ENCODE peak calls at places on chromosomes 4 and X, in six cellular contexts. U is PC-3; T is CD8-positive, alpha-beta T cell; S is tibial nerve; O is CD8-positive, alpha-beta memory T cell; I is heart right ventricle. H is an unnamed sample.

GRCh38 chr4:143711543-143712159 is 11.2 kb upstream of the FREM3 start:
- DNase-seq in U (no peak), T (no peak), S (no peak), O (no peak), I (no peak), H (no peak)

GRCh38 chrX:10189317-10190268 is 32.8 kb downstream of the CLCN4 start:
- DNase-seq in U (peak; percentile 86), T (peak; percentile 83), S (peak; percentile 81), O (peak; percentile 75), I (peak; percentile 52), H (peak; percentile 45)

GRCh38 chr4:11366859-11367258 is 61.8 kb downstream of the HS3ST1 start:
- DNase-seq in U (no peak), T (no peak), S (no peak), O (no peak), I (no peak), H (no peak)

GRCh38 chrX:120768681-120769080 is 107.0 kb downstream of the CT47B1 start:
- DNase-seq in U (peak; percentile 80), T (no peak), S (no peak), O (no peak), I (no peak), H (no peak)

GRCh38 chr4:63528592-63528991 is 880.7 kb downstream of the TECRL start:
- DNase-seq in U (peak; percentile 48), T (no peak), S (no peak), O (no peak), I (no peak), H (no peak)

GRCh38 chr4:166312166-166312565 is 439.1 kb downstream of the TLL1 start:
- DNase-seq in U (no peak), T (no peak), S (no peak), O (no peak), I (no peak), H (no peak)

GRCh38 chr4:53783208-53783859 is 192.0 kb upstream of the LNX1 start:
- DNase-seq in U (no peak), T (no peak), S (no peak), O (no peak), I (no peak), H (no peak)

GRCh38 chrX:71542411-71542810 is 9.5 kb downstream of the OGT start:
- DNase-seq in U (peak; percentile 68), T (no peak), S (no peak), O (no peak), I (no peak), H (no peak)

GRCh38 chr4:89296399-89296798 is 11.2 kb downstream of the GPRIN3 start:
- DNase-seq in U (no peak), T (no peak), S (no peak), O (no peak), I (no peak), H (no peak)

GRCh38 chr4:185101354-185101890 is 41.6 kb upstream of the SLC25A4 start:
- DNase-seq in U (no peak), T (no peak), S (no peak), O (no peak), I (no peak), H (no peak)

GRCh38 chr4:78477276-78477675 is 74.3 kb upstream of the ANXA3 start:
- DNase-seq in U (peak; percentile 27), T (no peak), S (no peak), O (no peak), I (no peak), H (no peak)

GRCh38 chr4:111678466-111678865 is 466.8 kb upstream of the FAM241A start:
- DNase-seq in U (no peak), T (no peak), S (no peak), O (no peak), I (no peak), H (no peak)

GRCh38 chrX:153926863-153927685 is 1.0 kb upstream of the ARHGAP4 start:
- DNase-seq in U (peak; percentile 31), T (peak; percentile 74), S (peak; percentile 12), O (peak; percentile 88), I (peak; percentile 46), H (no peak)

GRCh38 chr4:153523941-153524386 is 57.8 kb downstream of the TMEM131L start:
- DNase-seq in U (no peak), T (no peak), S (no peak), O (no peak), I (no peak), H (no peak)

GRCh38 chr4:147799986-147800555 is 68.2 kb downstream of the ARHGAP10 start:
- DNase-seq in U (no peak), T (peak; percentile 59), S (no peak), O (peak; percentile 75), I (no peak), H (no peak)

GRCh38 chrX:153521034-153521433 is 3.6 kb downstream of the ATP2B3 start:
- DNase-seq in U (no peak), T (no peak), S (no peak), O (no peak), I (no peak), H (no peak)

GRCh38 chrX:48713847-48714246 is 17.3 kb downstream of the SUV39H1 start:
- DNase-seq in U (no peak), T (no peak), S (no peak), O (no peak), I (no peak), H (no peak)

GRCh38 chrX:48711929-48712505 is 15.5 kb downstream of the SUV39H1 start:
- DNase-seq in U (no peak), T (no peak), S (no peak), O (no peak), I (no peak), H (no peak)

GRCh38 chrX:48714573-48714972 is 18.0 kb downstream of the SUV39H1 start:
- DNase-seq in U (peak; percentile 4), T (no peak), S (no peak), O (no peak), I (no peak), H (no peak)

GRCh38 chrX:48715876-48716502 is 19.5 kb downstream of the SUV39H1 start:
- DNase-seq in U (peak; percentile 32), T (no peak), S (no peak), O (no peak), I (no peak), H (no peak)

DNA sequence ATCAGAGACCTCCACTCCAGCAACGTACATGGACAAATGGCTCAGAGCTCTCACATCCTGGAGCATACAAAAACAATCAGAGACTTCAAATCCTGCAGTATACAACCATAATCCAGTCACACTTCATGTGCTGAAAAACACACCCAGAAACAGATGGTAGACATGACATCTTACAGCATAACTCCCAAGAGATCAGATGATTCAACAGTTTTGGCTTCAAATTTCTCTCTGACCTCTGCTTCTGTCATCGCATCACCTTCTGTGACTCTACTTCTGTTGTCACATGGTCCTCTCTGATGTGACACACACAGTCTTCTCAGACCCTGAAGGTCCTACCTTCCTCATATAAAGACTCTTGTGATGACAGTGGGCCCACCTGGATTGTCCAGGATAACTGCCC is 18.5 kb downstream of the SUV39H1 start:
- DNase-seq in U (peak; percentile 31), T (no peak), S (no peak), O (no peak), I (no peak), H (no peak)
- H3K9me3 ChIP-seq in U (no peaks in the 10 kb centered on the region), T (no peaks in the 10 kb centered on the region), S (no peaks in the 10 kb centered on the region), O (no peaks in the 10 kb centered on the region), I (no peaks in the 10 kb centered on the region), H (no peaks in the 10 kb centered on the region)

GRCh38 chr4:129059028-129059427 is 34.3 kb downstream of the SCLT1 start:
- DNase-seq in U (no peak), T (no peak), S (no peak), O (no peak), I (no peak), H (no peak)
- H3K9me3 ChIP-seq in U (peaks cover 9% of the 10 kb centered on the region), T (peaks cover 57% of the 10 kb centered on the region), S (peaks cover 92% of the 10 kb centered on the region), O (peaks cover 61% of the 10 kb centered on the region), I (peaks cover 54% of the 10 kb centered on the region), H (no peaks in the 10 kb centered on the region)

DNA sequence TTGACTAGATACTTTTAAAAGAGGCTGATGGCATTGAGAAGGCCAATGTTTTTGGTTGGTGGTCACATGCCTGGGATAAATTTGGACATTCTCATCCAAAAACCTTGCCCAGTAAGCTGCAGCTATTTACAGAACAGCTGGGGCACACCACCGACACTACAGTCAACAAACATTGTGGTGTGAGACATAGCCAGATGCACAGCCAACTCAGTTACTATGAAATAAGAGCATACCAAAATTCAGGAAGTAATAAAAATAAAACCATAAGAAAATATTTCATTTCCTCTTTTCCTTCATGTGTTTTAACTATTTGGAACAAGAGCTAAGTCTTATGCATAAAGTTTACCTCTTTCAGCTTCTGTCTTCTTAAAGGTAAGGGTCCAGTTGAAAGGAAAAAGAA is 8.8 kb downstream of the PPM1K start:
- DNase-seq in U (peak; percentile 23), T (no peak), S (no peak), O (no peak), I (no peak), H (no peak)
- H3K9me3 ChIP-seq in U (no peaks in the 10 kb centered on the region), T (no peaks in the 10 kb centered on the region), S (no peaks in the 10 kb centered on the region), O (no peaks in the 10 kb centered on the region), I (no peaks in the 10 kb centered on the region), H (no peaks in the 10 kb centered on the region)

DNA sequence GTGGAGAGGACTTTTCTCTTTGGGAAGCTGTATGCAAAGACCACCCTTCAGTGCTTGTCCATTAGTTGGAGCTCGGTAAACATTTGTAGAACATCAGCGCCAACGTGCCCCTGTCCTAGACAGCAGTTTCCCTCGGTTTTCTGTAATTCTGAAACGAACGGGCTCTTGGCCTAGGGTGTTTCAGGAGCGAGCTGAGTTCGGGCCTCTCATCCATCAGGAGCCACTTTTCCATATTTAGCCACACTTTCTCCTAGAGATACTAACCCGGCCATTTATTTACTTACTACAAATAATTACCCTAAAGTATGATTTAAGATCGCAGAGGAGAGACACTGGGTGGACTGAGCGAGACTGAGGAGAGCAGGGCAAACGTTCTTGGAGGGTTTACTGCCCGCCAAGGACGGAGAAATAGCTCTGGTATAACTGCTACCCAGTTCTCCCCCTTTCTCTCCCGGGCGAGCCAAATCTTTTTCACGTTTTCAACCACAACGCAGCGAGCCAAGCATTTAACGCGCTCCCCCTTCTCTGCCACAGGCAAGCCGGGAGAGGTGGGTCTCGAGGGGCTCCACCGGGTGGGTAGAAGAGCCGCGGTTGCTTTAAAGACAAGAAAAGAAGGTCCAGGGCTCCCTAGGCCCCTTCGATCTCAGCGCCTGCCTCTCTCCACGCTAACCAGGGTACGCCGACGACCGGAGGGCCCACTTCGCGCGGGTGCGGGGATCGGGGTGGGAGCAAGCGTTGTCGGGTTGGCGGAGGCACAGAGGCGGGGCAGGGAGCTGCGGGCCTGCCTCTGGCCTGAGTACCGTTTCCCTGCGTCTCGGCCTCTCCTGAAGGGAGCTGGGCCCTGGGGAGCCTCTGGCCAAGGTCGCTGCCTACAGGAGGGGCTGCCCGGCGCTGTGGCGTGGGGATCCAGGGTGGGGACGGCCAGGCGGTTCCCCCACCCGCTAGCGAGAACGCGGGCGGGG is 10.8 kb upstream of the PITX2 start:
- DNase-seq in U (no peak), T (no peak), S (no peak), O (no peak), I (no peak), H (peak; percentile 74)
- H3K9me3 ChIP-seq in U (no peaks in the 10 kb centered on the region), T (no peaks in the 10 kb centered on the region), S (no peaks in the 10 kb centered on the region), O (no peaks in the 10 kb centered on the region), I (no peaks in the 10 kb centered on the region), H (no peaks in the 10 kb centered on the region)

GRCh38 chr4:19512086-19512485 is 739.6 kb upstream of the SLIT2 start:
- DNase-seq in U (no peak), T (no peak), S (no peak), O (no peak), I (no peak), H (no peak)
- H3K9me3 ChIP-seq in U (no peaks in the 10 kb centered on the region), T (no peaks in the 10 kb centered on the region), S (no peaks in the 10 kb centered on the region), O (no peaks in the 10 kb centered on the region), I (no peaks in the 10 kb centered on the region), H (no peaks in the 10 kb centered on the region)

GRCh38 chr4:302381-302780 is 2.9 kb downstream of the ZNF732 start:
- DNase-seq in U (no peak), T (no peak), S (no peak), O (no peak), I (no peak), H (no peak)

GRCh38 chr4:306551-306961 is 1.3 kb upstream of the ZNF732 start:
- DNase-seq in U (no peak), T (no peak), S (no peak), O (no peak), I (no peak), H (no peak)

GRCh38 chr4:304987-305680 is at the start of gene ZNF732:
- DNase-seq in U (no peak), T (no peak), S (no peak), O (no peak), I (peak; percentile 18), H (peak; percentile 36)
- H3K9me3 ChIP-seq in U (no peaks in the 10 kb centered on the region), T (peaks cover 5% of the 10 kb centered on the region), S (peaks cover 48% of the 10 kb centered on the region), O (no peaks in the 10 kb centered on the region), I (no peaks in the 10 kb centered on the region), H (no peaks in the 10 kb centered on the region)

H was measured in pancreas.